ENCODE peak calls at places on chromosomes 6 and 20, in nine cellular contexts. K is neural crest cell; X is sigmoid colon; Z is DMS79 treated with DMSO at 0.1 percent for 48 hours; Q is stimulated activated CD8-positive, alpha-beta memory T cell treated with anti-CD3 and anti-CD28 coated beads, Interleukin-7, amount 100 ng/mL, for 1 hour; L is pons; N is central memory CD8-positive, alpha-beta T cell; I is hepatocyte; Y is hypothalamus. B is an unnamed sample.

GRCh38 chr20:4305091-4305490 is 289.7 kb upstream of the RNF24 start:
- DNase-seq in K (no peak), X (no peak), Z (no peak), Q (no peak), L (no peak), N (no peak), I (no peak), Y (no peak), B (no peak)

GRCh38 chr6:95521181-95521580 is 56.2 kb upstream of the MANEA start:
- DNase-seq in K (no peak), X (no peak), Z (no peak), Q (no peak), L (no peak), N (no peak), I (no peak), Y (no peak), B (no peak)

GRCh38 chr20:57999465-58000111 is 228.9 kb downstream of the ANKRD60 start:
- DNase-seq in K (no peak), X (no peak), Z (no peak), Q (no peak), L (peak), N (no peak), I (no peak), Y (no peak), B (no peak)

GRCh38 chr20:24785141-24785924 is 163.7 kb upstream of the CST7 start:
- DNase-seq in K (no peak), X (no peak), Z (no peak), Q (no peak), L (no peak), N (no peak), I (no peak), Y (no peak), B (no peak)

GRCh38 chr6:168437751-168438150 is 3.2 kb upstream of the SMOC2 start:
- DNase-seq in K (no peak), X (no peak), Z (no peak), Q (no peak), L (no peak), N (no peak), I (no peak), Y (no peak), B (no peak)

GRCh38 chr6:126015869-126016268 is 29.5 kb downstream of the TRMT11 start:
- DNase-seq in K (no peak), X (no peak), Z (no peak), Q (no peak), L (no peak), N (no peak), I (no peak), Y (no peak), B (no peak)

GRCh38 chr6:85394853-85395538 is 54.9 kb upstream of the NT5E start:
- DNase-seq in K (no peak), X (no peak), Z (peak), Q (no peak), L (peak), N (no peak), I (no peak), Y (no peak), B (no peak)

GRCh38 chr6:21354805-21355238 is 238.7 kb upstream of the SOX4 start:
- DNase-seq in K (no peak), X (no peak), Z (no peak), Q (no peak), L (no peak), N (no peak), I (peak), Y (no peak), B (no peak)

GRCh38 chr6:5202206-5202605 is 58.5 kb downstream of the LYRM4 start:
- DNase-seq in K (no peak), X (no peak), Z (no peak), Q (no peak), L (no peak), N (no peak), I (no peak), Y (no peak), B (no peak)

GRCh38 chr6:83055366-83055964 is 10.2 kb downstream of the UBE3D start:
- DNase-seq in K (peak), X (no peak), Z (peak), Q (no peak), L (peak), N (no peak), I (peak), Y (peak), B (peak)

GRCh38 chr20:62636446-62636845 is 5.9 kb upstream of the SLCO4A1 start:
- DNase-seq in K (no peak), X (no peak), Z (no peak), Q (no peak), L (no peak), N (no peak), I (peak), Y (no peak), B (no peak)

GRCh38 chr6:26104457-26105108 is 17.4 kb downstream of the HFE start:
- DNase-seq in K (no peak), X (no peak), Z (no peak), Q (no peak), L (no peak), N (no peak), I (peak), Y (no peak), B (no peak)

GRCh38 chr20:10676518-10676917 is 2.7 kb upstream of the JAG1 start:
- DNase-seq in K (no peak), X (no peak), Z (no peak), Q (no peak), L (no peak), N (no peak), I (no peak), Y (no peak), B (no peak)

GRCh38 chr6:80480478-80481157 is 374.1 kb downstream of the BCKDHB start:
- DNase-seq in K (no peak), X (no peak), Z (no peak), Q (no peak), L (no peak), N (no peak), I (no peak), Y (no peak), B (no peak)

GRCh38 chr6:89011436-89011835 is 48.0 kb upstream of the RNGTT start:
- DNase-seq in K (no peak), X (no peak), Z (no peak), Q (no peak), L (no peak), N (no peak), I (no peak), Y (no peak), B (no peak)

B was measured in nephron progenitor cell.